ENCODE peak calls at places on chromosome 1, in four cellular contexts. H, N, S and D are unnamed samples.

GRCh38 chr1:94383966-94384408 is 34.2 kb upstream of the ABCD3 start:
- DNase-seq in H (no peak), N (no peak), S (no peak), D (no peak)

GRCh38 chr1:42658880-42659337 is 686 bp downstream of the PPIH start:
- DNase-seq in H (no peak), N (no peak), S (no peak), D (no peak)

GRCh38 chr1:59223943-59224639 is 72.8 kb upstream of the FGGY start:
- DNase-seq in H (no peak), N (no peak), S (peak; percentile 15), D (no peak)

GRCh38 chr1:117795190-117795589 is 134.2 kb downstream of the GDAP2 start:
- DNase-seq in H (no peak), N (no peak), S (no peak), D (no peak)

GRCh38 chr1:70071597-70071996 is 133.8 kb downstream of the LRRC40 start:
- DNase-seq in H (peak; percentile 32), N (no peak), S (no peak), D (no peak)

GRCh38 chr1:232594018-232594502 is 35.9 kb downstream of the SIPA1L2 start:
- DNase-seq in H (peak; percentile 41), N (no peak), S (no peak), D (no peak)

GRCh38 chr1:20726107-20726911 is 6.2 kb downstream of the SH2D5 start:
- DNase-seq in H (peak; percentile 14), N (peak; percentile 60), S (no peak), D (peak; percentile 73)

GRCh38 chr1:193308438-193308837 is 122.0 kb upstream of the B3GALT2 start:
- DNase-seq in H (no peak), N (no peak), S (no peak), D (no peak)

GRCh38 chr1:65147424-65148177 is 402 bp upstream of the AK4 start:
- DNase-seq in H (peak; percentile 32), N (peak; percentile 78), S (peak; percentile 46), D (peak; percentile 82)

GRCh38 chr1:75693551-75693950 is 31.0 kb upstream of the ACADM start:
- DNase-seq in H (no peak), N (no peak), S (no peak), D (no peak)

GRCh38 chr1:25821630-25822091 is 1.9 kb downstream of the MTFR1L start:
- DNase-seq in H (peak; percentile 39), N (no peak), S (no peak), D (no peak)

GRCh38 chr1:164608651-164609057 is 49.7 kb downstream of the PBX1 start:
- DNase-seq in H (no peak), N (no peak), S (no peak), D (no peak)

GRCh38 chr1:18957136-18957521 is 653 bp upstream of the IFFO2 start:
- DNase-seq in H (no peak), N (peak; percentile 78), S (no peak), D (no peak)

GRCh38 chr1:248841702-248842395 is 3.8 kb downstream of the ZNF672 start:
- DNase-seq in H (no peak), N (peak; percentile 76), S (no peak), D (no peak)

GRCh38 chr1:237863234-237863633 is 27.5 kb downstream of the ZP4 start:
- DNase-seq in H (no peak), N (no peak), S (no peak), D (no peak)

GRCh38 chr1:231053493-231054162 is 13.6 kb upstream of the FAM89A start:
- DNase-seq in H (peak; percentile 41), N (no peak), S (peak; percentile 14), D (peak; percentile 56)

GRCh38 chr1:41321277-41321676 is 40.0 kb upstream of the FOXO6 start:
- DNase-seq in H (no peak), N (no peak), S (no peak), D (no peak)

GRCh38 chr1:34885405-34886247 is 26.1 kb upstream of the SMIM12 start:
- DNase-seq in H (no peak), N (peak; percentile 52), S (no peak), D (peak; percentile 85)

GRCh38 chr1:162405800-162406199 is 6.1 kb downstream of the SH2D1B start:
- DNase-seq in H (no peak), N (no peak), S (no peak), D (no peak)

GRCh38 chr1:231106347-231106746 is 55.5 kb upstream of the TRIM67 start:
- DNase-seq in H (no peak), N (no peak), S (no peak), D (no peak)

GRCh38 chr1:242449211-242449610 is 75.3 kb downstream of the PLD5 start:
- DNase-seq in H (no peak), N (no peak), S (no peak), D (no peak)

GRCh38 chr1:169091480-169091941 is 15.0 kb upstream of the ATP1B1 start:
- DNase-seq in H (no peak), N (no peak), S (no peak), D (no peak)

GRCh38 chr1:200041337-200042118 is 14.0 kb downstream of the NR5A2 start:
- DNase-seq in H (no peak), N (no peak), S (no peak), D (no peak)

GRCh38 chr1:200042119-200042436 is 14.6 kb downstream of the NR5A2 start:
- DNase-seq in H (no peak), N (no peak), S (no peak), D (no peak)

GRCh38 chr1:200043330-200043668 is 15.8 kb downstream of the NR5A2 start:
- DNase-seq in H (no peak), N (no peak), S (no peak), D (no peak)

GRCh38 chr1:200040516-200041138 is 13.1 kb downstream of the NR5A2 start:
- DNase-seq in H (no peak), N (no peak), S (no peak), D (no peak)

DNA sequence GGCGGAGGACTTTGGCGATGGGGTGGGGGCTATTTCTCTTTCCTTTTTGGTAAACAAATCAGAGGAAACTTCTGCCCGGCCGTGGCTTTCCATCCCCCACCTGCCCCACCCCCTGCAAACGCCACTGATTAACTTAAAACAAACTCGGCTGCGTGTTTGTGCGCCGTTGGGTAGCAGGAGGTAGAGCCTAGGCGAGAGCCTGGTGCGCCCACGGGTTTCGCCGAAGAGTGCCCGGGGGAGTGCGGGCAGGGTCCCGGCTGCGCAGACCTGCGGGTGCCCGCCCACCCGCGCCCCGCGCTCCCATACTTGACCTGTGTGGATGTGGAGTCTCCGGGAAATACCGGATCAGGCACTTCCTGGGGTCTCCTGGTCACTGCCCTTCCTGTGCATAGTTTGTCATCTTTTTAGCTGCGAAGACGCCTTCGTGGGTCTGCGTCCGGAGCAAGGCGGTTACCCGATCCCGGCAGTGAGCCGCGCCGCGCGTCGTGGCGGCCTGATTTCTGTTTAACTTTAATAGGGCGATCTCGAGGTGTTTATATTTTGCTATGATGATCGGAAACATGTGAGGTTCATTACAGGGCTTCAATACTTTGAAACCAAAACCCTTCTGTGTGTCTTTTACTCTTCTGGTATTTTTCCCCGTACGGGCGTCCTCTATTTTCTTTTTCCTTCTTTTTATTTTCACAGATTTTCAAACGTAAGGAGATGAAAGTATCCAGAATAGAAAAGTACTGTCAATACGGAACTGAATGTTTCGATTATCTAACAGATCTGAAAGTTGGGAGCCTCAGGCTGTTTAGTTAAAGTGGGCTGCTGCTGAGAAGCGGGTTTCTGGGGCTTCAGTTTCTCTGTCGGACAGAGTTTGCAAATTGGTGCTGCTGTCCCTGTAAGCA is 15.2 kb downstream of the NR5A2 start:
- DNase-seq in H (no peak), N (no peak), S (no peak), D (no peak)
- H3K4me3 ChIP-seq in H (peak overlapping the region; percentile 15), N (peak overlapping the region; percentile 7), S (peak overlapping the region; percentile 1), D (no peak overlapping the region)

GRCh38 chr1:221782461-221782860 is 40.6 kb upstream of the DUSP10 start:
- DNase-seq in H (no peak), N (no peak), S (no peak), D (no peak)
- H3K4me1 ChIP-seq in H (no peaks in the 10 kb centered on the region), N (no peaks in the 10 kb centered on the region), S (no peaks in the 10 kb centered on the region), D (no peaks in the 10 kb centered on the region)

GRCh38 chr1:1599919-1600860 is at the start of gene FNDC10:
- DNase-seq in H (no peak), N (peak; percentile 60), S (no peak), D (no peak)

GRCh38 chr1:1602321-1602931 is 2.5 kb upstream of the FNDC10 start:
- DNase-seq in H (no peak), N (no peak), S (no peak), D (no peak)

GRCh38 chr1:1599030-1599916 is 662 bp downstream of the FNDC10 start:
- DNase-seq in H (no peak), N (no peak), S (no peak), D (no peak)

GRCh38 chr1:1601564-1602320 is 1.8 kb upstream of the FNDC10 start:
- DNase-seq in H (no peak), N (no peak), S (no peak), D (no peak)

GRCh38 chr1:1600861-1601563 is 1.1 kb upstream of the FNDC10 start:
- DNase-seq in H (no peak), N (peak; percentile 62), S (no peak), D (no peak)
- H3K4me3 ChIP-seq in H (no peak overlapping the region), N (no peak overlapping the region), S (no peak overlapping the region), D (no peak overlapping the region)

GRCh38 chr1:160645386-160646063 is 1.3 kb downstream of the SLAMF1 start:
- DNase-seq in H (no peak), N (no peak), S (no peak), D (no peak)
- H3K4me1 ChIP-seq in H (no peaks in the 10 kb centered on the region), N (no peaks in the 10 kb centered on the region), S (no peaks in the 10 kb centered on the region), D (no peaks in the 10 kb centered on the region)

GRCh38 chr1:148362930-148363810 is 119.9 kb downstream of the PPIAL4G start:
- DNase-seq in H (no peak), N (no peak), S (no peak), D (no peak)
- H3K4me3 ChIP-seq in H (no peak overlapping the region), N (no peak overlapping the region), S (no peak overlapping the region), D (no peak overlapping the region)

DNA sequence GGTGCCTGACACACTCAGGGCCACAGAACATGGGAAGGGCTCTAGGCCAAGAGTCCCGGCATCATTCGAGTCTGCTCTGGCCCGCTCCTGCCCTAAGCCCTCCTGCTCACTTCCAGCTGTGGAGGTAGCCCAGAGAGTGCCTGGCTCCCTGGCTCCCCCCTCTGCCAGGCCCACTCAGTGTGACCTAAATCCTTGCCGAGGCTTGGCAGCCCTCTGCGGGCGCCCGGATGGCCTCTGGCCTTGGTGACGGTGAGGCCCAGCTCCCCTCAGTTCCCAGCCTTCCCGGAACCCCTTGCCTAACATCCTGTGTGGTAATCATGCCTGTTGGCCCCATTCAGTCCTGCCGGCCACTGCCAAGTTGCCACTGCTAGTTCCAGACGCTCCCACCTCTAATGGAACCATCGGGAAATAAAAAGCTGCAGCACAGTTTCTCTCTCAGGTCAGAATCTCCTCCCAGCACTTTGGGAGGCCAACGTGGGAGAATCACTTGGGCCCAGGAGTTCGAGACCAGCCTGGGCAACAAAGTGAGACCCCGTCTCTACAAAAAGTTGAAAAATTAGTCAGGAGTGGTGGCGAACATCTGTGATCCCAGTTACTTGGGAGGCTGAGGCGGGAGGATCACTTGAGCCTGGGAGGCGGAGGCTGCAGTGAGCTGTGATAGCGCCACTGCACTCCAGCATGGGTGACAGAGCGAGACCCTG is 1.2 kb upstream of the H6PD start:
- DNase-seq in H (peak; percentile 95), N (peak; percentile 98), S (peak; percentile 32), D (peak; percentile 95)
- H3K4me1 ChIP-seq in H (peaks cover 17% of the 10 kb centered on the region), N (peaks cover 52% of the 10 kb centered on the region), S (peaks cover 19% of the 10 kb centered on the region), D (no peaks in the 10 kb centered on the region)

GRCh38 chr1:116375165-116375883 is 2.3 kb downstream of the ATP1A1 start:
- DNase-seq in H (no peak), N (no peak), S (no peak), D (no peak)

GRCh38 chr1:116375884-116376733 is 3.1 kb downstream of the ATP1A1 start:
- DNase-seq in H (peak; percentile 75), N (peak; percentile 91), S (peak; percentile 96), D (peak; percentile 90)

GRCh38 chr1:116377564-116378529 is 4.8 kb downstream of the ATP1A1 start:
- DNase-seq in H (peak; percentile 75), N (peak; percentile 80), S (peak; percentile 61), D (peak; percentile 82)

GRCh38 chr1:116374340-116375164 is 1.5 kb downstream of the ATP1A1 start:
- DNase-seq in H (no peak), N (no peak), S (peak; percentile 33), D (no peak)

GRCh38 chr1:116376734-116377096 is 3.7 kb downstream of the ATP1A1 start:
- DNase-seq in H (no peak), N (no peak), S (no peak), D (no peak)
- H3K4me3 ChIP-seq in H (no peak overlapping the region), N (peak overlapping the region; percentile 94), S (no peak overlapping the region), D (no peak overlapping the region)